ENCODE peak calls at places on chromosomes 12 and 14, in six cellular contexts. O is aorta, Z is mucosa of descending colon, N is left lung, A is fibroblast of lung, J is mammary epithelial cell. E is an unnamed sample. For H3K4me1, the result is how much of the 10 kb centered on the place peaks cover.

GRCh38 chr12:89225808-89226368 is 126.4 kb downstream of the DUSP6 start:
- DNase-seq in Z (peak), N (peak), J (peak), O (no peak), A (peak), E (no peak)

GRCh38 chr14:40911161-40911560 is 695.5 kb upstream of the LRFN5 start:
- DNase-seq in Z (no peak), A (no peak), O (no peak), N (no peak), J (no peak), E (no peak)

GRCh38 chr14:55874785-55875184 is 243.4 kb upstream of the PELI2 start:
- DNase-seq in A (no peak), Z (no peak), O (no peak), J (no peak), N (no peak), E (no peak)

GRCh38 chr14:104794641-104795467 is 694 bp downstream of the AKT1 start:
- DNase-seq in J (peak), O (no peak), Z (peak), A (peak), N (no peak), E (no peak)

GRCh38 chr12:114696443-114697245 is 12.7 kb upstream of the TBX3 start:
- DNase-seq in A (no peak), O (no peak), Z (no peak), J (no peak), N (no peak), E (no peak)

GRCh38 chr14:46034305-46034704 is 617.3 kb downstream of the RPL10L start:
- DNase-seq in J (no peak), O (no peak), A (no peak), Z (no peak), N (no peak), E (no peak)

GRCh38 chr12:27462151-27462694 is 15.7 kb downstream of the SMCO2 start:
- DNase-seq in O (no peak), A (peak), N (no peak), J (peak), Z (no peak), E (no peak)

GRCh38 chr14:51293149-51293925 is 53.3 kb downstream of the TMX1 start:
- DNase-seq in A (peak), Z (peak), J (peak), N (no peak), O (peak), E (peak)

GRCh38 chr12:104460973-104461693 is 4.4 kb downstream of the CHST11 start:
- DNase-seq in N (no peak), J (no peak), O (no peak), A (no peak), Z (no peak), E (no peak)

GRCh38 chr12:2267624-2268477 is 215.1 kb downstream of the CACNA1C start:
- DNase-seq in J (peak), A (peak), O (peak), Z (no peak), N (no peak), E (no peak)

GRCh38 chr12:106573239-106573638 is 9.6 kb upstream of the RFX4 start:
- DNase-seq in A (no peak), O (no peak), Z (no peak), N (no peak), J (no peak), E (no peak)

GRCh38 chr12:110223777-110224378 is 57.2 kb upstream of the ATP2A2 start:
- DNase-seq in J (peak), N (no peak), O (no peak), A (no peak), Z (no peak), E (no peak)

GRCh38 chr14:31898835-31899528 is 178.1 kb upstream of the ARHGAP5 start:
- DNase-seq in Z (no peak), N (no peak), J (no peak), O (no peak), A (no peak), E (no peak)

GRCh38 chr12:27866382-27867101 is 86.5 kb upstream of the MANSC4 start:
- DNase-seq in A (peak), O (peak), N (no peak), Z (no peak), J (peak), E (no peak)

DNA sequence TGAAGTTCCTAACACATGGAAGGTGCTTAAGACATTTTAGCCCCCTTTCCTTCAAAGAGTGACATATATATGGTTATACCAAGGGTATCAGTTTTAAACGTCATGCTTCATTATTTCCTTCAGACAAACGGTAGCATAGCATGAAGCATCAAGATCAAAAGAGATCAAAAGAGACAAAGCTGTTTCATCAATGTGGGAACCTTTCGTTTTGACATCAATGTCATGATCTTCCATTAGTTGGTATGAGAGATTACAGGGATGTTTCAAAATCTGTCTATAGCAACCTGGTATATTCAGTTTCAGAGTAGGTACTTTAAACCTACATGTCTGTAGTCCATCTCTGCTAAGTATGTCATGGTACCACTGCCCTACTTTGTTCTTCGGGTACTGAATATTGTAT is 28.3 kb downstream of the PUS7L start:
- DNase-seq in A (no peak), O (no peak), J (no peak), Z (no peak), N (no peak), E (no peak)
- H3K4me1 ChIP-seq in A (under half), O (under half), J (under half), Z (under half), N (under half), E (under half)

GRCh38 chr12:58504539-58504938 is 415.8 kb downstream of the LRIG3 start:
- DNase-seq in J (peak), O (no peak), Z (no peak), N (no peak), A (peak), E (no peak)

GRCh38 chr12:58502236-58502635 is 418.1 kb downstream of the LRIG3 start:
- DNase-seq in O (no peak), N (no peak), A (peak), J (no peak), Z (no peak), E (no peak)

GRCh38 chr12:58500399-58500798 is 419.9 kb downstream of the LRIG3 start:
- DNase-seq in N (no peak), Z (no peak), O (no peak), J (peak), A (no peak), E (no peak)

GRCh38 chr12:58503731-58504520 is 416.4 kb downstream of the LRIG3 start:
- DNase-seq in Z (no peak), J (peak), N (no peak), A (peak), O (no peak), E (no peak)

GRCh38 chr12:58502857-58503256 is 417.4 kb downstream of the LRIG3 start:
- DNase-seq in J (no peak), Z (peak), A (no peak), N (no peak), O (no peak), E (no peak)
- H3K4me1 ChIP-seq in J (under half), Z (under half), A (under half), N (under half), O (under half), E (under half)

DNA sequence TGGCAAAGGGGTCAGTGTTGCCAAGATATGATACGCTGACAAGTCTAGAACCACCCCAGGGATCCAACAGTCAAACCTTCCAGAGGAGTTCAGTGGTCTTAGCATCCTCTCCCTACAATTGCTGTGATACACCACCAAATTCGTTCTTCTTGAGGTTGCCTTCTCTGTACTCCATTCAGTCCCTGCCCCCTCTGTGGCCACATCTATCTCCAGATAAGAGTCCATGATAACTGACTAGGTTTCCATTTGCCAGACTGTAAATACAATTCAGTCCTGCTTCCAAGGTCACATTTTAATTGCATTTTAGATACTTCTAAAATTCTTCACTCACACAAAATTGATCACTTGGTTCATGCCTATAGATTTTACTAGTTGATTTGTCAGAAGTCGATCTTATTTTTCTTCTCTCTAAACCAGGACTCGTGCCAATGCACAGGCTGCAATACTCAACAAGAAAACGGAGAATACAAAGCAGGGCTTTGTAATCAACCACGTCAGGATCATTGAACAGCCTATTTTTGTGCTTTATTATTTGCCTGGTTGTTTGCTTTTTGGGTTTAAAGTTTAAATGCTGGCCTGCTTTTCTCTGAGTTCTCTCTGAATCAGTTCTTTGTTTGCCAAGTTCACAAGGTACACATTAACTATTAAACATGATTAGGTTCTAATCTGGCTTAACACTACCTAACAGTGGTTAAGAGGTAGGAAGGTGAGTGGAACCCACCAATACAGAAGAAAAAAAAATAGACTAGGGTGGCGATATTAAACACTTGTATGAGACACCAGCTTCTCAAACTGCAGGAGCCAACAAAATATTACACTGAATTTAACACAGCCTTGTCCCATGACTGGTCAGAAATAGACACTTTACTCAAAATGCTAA is 5.3 kb upstream of the TSPAN8 start:
- DNase-seq in A (no peak), O (no peak), J (no peak), Z (peak), N (no peak), E (no peak)
- H3K4me1 ChIP-seq in A (under half), O (under half), J (under half), Z (under half), N (under half), E (under half)

DNA sequence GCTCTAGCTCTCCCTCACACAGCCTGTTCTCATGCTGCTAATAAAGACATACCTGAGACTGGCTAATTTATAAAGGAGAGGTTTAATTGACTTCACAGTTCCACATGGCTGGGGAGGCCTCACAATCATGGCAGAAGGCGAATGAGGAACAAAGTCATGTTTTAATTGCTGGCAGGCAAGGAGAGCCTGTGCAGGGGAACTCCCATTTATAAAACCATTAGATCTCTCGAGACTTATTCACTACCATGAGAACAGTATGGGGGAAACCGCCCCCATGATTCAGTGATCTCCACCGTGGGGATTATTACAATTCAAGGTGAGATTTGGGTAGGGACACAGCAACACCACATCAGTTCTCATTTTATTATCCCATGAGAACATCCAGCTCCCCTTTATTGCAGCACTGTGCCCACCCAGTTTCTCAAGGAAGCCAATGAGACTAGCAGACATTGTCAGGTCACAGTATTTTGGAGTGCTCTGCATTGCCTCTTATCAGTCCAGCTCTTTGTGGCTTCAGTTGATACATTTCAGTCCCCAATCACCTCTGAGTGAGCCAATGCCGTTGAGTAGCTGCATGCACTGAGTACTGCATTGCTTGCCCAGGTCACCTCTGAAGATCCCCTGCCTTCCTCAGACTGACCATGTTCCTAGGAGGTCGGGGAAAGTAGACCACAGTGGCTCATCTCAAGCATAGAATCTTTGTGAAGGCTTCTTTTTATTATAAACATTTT is 131.2 kb downstream of the CRADD start:
- DNase-seq in N (no peak), J (no peak), A (no peak), O (no peak), Z (no peak), E (no peak)
- H3K4me1 ChIP-seq in N (under half), J (under half), A (under half), O (under half), Z (under half), E (half or more)

GRCh38 chr12:132152411-132152821 is 8.2 kb downstream of the NOC4L start:
- DNase-seq in N (no peak), J (no peak), A (no peak), Z (no peak), O (peak), E (peak)

GRCh38 chr12:132154941-132155770 is 10.9 kb downstream of the NOC4L start:
- DNase-seq in J (no peak), Z (no peak), A (no peak), N (no peak), O (peak), E (peak)

GRCh38 chr12:132152921-132153321 is 8.7 kb downstream of the NOC4L start:
- DNase-seq in A (no peak), J (no peak), Z (no peak), O (peak), N (no peak), E (peak)

GRCh38 chr12:132154341-132154761 is 10.1 kb downstream of the NOC4L start:
- DNase-seq in N (no peak), A (no peak), O (peak), Z (no peak), J (no peak), E (peak)

DNA sequence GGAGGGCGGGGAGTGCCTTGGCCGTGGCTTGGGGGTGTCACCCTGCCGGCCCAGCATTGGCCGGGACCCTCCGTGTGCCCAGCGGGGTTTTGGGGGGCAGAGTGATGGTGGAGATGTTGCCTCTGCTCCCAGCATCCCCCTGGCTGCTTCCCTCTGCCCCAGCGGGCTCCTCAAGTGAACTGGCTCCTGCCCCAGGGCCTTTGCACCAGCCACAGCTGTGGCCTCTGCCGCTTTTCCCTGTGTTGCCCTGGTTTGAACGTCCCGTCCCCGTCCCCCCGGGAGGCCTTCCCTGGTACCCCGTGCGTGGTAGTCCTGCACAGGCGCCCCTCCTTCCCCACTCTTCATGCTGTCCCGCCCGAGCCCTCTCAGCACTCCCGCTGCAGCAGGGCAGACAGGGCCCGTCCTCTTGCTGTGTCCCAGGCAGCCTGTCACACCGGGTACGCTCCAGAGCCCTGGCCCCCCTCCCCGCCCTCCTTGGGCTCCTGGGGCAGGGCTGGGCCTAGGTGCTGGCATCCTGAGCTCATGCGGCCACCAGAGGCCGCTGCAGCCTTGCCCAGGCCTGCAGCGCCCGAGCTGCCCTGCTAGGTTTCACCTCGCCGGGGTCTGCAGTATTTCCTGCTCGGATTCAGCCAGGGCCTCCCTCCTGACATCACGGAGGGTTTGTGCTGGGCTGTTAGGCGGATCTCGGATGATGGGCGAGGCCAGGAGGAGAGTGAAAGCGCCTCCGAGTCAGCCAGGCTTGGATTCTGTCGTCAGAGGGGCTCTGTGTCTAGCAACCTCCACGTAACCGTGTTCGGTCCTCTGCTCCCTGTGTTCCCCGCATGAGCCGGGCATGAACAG is 9.5 kb downstream of the NOC4L start:
- DNase-seq in O (peak), N (no peak), J (peak), A (peak), Z (peak), E (peak)
- H3K4me1 ChIP-seq in O (under half), N (under half), J (under half), A (under half), Z (under half), E (under half)

GRCh38 chr14:61547186-61548121 is 147.9 kb upstream of the HIF1A start:
- DNase-seq in A (peak), N (no peak), J (peak), O (peak), Z (no peak), E (no peak)
- H3K4me1 ChIP-seq in A (under half), N (half or more), J (under half), O (under half), Z (under half), E (half or more)

GRCh38 chr14:97705976-97706375 is 908.8 kb downstream of the VRK1 start:
- DNase-seq in Z (no peak), N (no peak), O (no peak), A (no peak), J (no peak), E (no peak)
- H3K4me1 ChIP-seq in Z (under half), N (under half), O (under half), A (under half), J (under half), E (under half)

DNA sequence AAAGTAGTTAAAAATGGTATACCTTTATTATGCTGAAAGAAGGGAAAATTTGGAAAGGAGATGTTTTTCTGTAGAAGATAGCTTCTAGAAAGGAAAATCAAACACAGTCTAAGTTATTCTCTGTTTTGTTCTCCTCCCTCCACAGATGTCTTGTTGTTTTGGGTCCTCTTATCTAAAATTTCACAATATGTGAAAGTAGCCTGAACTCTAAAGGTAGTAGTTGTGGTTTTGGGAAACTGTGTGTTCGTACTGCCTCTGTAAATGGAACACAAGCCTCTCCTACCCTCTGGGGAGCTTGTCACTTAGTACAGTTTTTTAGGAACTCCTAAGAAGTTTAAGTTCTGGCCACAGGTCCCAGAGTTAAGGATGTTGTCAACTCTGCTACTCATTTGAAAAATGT is 112.6 kb downstream of the CRADD start:
- DNase-seq in J (no peak), N (no peak), Z (no peak), O (no peak), A (no peak), E (no peak)
- H3K4me1 ChIP-seq in J (under half), N (under half), Z (under half), O (under half), A (under half), E (under half)

DNA sequence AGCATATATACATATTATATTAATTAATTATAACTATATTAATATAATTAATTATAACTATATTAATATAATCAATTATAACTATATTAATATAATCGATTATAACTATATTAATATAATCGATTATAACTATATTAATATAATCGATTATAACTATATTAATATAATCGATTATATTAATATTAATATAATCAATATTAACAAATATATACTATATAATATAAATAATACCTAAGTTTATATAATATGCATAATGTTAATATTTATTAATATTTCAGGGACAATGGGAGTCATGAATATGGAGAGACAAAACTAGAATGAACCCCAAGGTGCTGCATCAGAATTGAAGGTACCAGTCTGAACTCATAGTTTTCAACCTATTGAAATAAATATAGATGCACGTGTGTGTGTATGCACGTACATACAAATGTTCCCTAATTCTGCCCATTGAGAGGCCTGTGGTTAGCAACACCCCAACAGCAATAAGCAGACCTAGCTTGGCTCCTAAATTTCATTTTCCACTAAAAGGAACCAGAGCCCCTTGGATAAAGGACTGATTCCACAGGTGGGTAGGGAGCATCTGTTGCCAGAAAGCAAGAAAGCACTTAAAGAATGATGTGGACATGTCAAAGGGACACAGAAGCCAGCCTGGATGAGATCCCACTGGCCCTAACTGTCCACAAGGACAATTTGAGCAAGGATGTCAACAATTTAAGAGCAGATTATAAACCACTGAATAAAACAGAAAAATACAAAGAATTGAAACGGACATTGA is 21.3 kb downstream of the SSH1 start:
- DNase-seq in O (no peak), J (no peak), A (no peak), N (no peak), Z (no peak), E (no peak)
- H3K4me1 ChIP-seq in O (under half), J (half or more), A (half or more), N (half or more), Z (under half), E (half or more)

GRCh38 chr14:92649934-92650545 is 98.4 kb downstream of the LGMN start:
- DNase-seq in J (peak), N (peak), O (peak), Z (peak), A (peak), E (peak)

GRCh38 chr14:92649066-92649465 is 99.4 kb downstream of the LGMN start:
- DNase-seq in O (no peak), N (no peak), A (no peak), J (no peak), Z (no peak), E (no peak)

GRCh38 chr14:92651106-92651792 is 97.2 kb downstream of the LGMN start:
- DNase-seq in O (peak), Z (peak), J (no peak), N (peak), A (no peak), E (no peak)

GRCh38 chr14:92651793-92652382 is 96.5 kb downstream of the LGMN start:
- DNase-seq in A (no peak), J (no peak), Z (peak), N (peak), O (peak), E (peak)

GRCh38 chr14:92650581-92651105 is 97.8 kb downstream of the LGMN start:
- DNase-seq in O (no peak), N (peak), A (no peak), Z (no peak), J (no peak), E (no peak)
- H3K4me1 ChIP-seq in O (under half), N (half or more), A (under half), Z (under half), J (under half), E (under half)